ENCODE peak calls at places on chromosomes 16 and 17, in four cellular contexts. One of them, this sample, is unnamed.
A peak's percentile ranks its signal among the peaks of the same experiment; 100 is the strongest.

GRCh38 chr16:9047689-9048301 is 43.6 kb upstream of the HAPSTR1 start:
- DNase-seq in fibroblast of lung: peak; percentile 99
- DNase-seq in IMR-90: peak; percentile 99
- DNase-seq in heart left ventricle: peak; percentile 95
- DNase-seq in this sample: peak; percentile 92

GRCh38 chr17:48261297-48261880 is 153.8 kb downstream of the SNX11 start:
- DNase-seq in IMR-90: peak; percentile 11
- DNase-seq in heart left ventricle: peak; percentile 29
- DNase-seq in fibroblast of lung: no peak
- DNase-seq in this sample: no peak

GRCh38 chr16:67934306-67935095 is 2.1 kb downstream of the PSMB10 start:
- DNase-seq in IMR-90: no peak
- DNase-seq in fibroblast of lung: no peak
- DNase-seq in heart left ventricle: no peak
- DNase-seq in this sample: no peak

GRCh38 chr16:50261160-50261706 is 5.1 kb upstream of the ADCY7 start:
- DNase-seq in IMR-90: no peak
- DNase-seq in fibroblast of lung: no peak
- DNase-seq in heart left ventricle: peak; percentile 19
- DNase-seq in this sample: no peak

GRCh38 chr17:48843172-48843900 is 12.5 kb downstream of the CALCOCO2 start:
- DNase-seq in heart left ventricle: no peak
- DNase-seq in fibroblast of lung: peak; percentile 68
- DNase-seq in IMR-90: peak; percentile 60
- DNase-seq in this sample: no peak

GRCh38 chr16:70750893-70751467 is 50.0 kb downstream of the VAC14 start:
- DNase-seq in IMR-90: peak; percentile 99
- DNase-seq in heart left ventricle: peak; percentile 83
- DNase-seq in fibroblast of lung: peak; percentile 98
- DNase-seq in this sample: no peak

GRCh38 chr17:17355426-17355825 is 52.3 kb downstream of the NT5M start:
- DNase-seq in fibroblast of lung: no peak
- DNase-seq in heart left ventricle: no peak
- DNase-seq in IMR-90: no peak
- DNase-seq in this sample: no peak

GRCh38 chr16:53219795-53220194 is 165.0 kb downstream of the CHD9 start:
- DNase-seq in heart left ventricle: no peak
- DNase-seq in IMR-90: peak; percentile 69
- DNase-seq in fibroblast of lung: no peak
- DNase-seq in this sample: peak; percentile 27

GRCh38 chr17:50396261-50397110 is 837 bp downstream of the LRRC59 start:
- DNase-seq in heart left ventricle: peak; percentile 43
- DNase-seq in IMR-90: peak; percentile 56
- DNase-seq in fibroblast of lung: peak; percentile 70
- DNase-seq in this sample: peak; percentile 73

GRCh38 chr16:28027055-28027454 is 36.5 kb downstream of the GSG1L start:
- DNase-seq in heart left ventricle: no peak
- DNase-seq in IMR-90: no peak
- DNase-seq in fibroblast of lung: no peak
- DNase-seq in this sample: no peak

DNA sequence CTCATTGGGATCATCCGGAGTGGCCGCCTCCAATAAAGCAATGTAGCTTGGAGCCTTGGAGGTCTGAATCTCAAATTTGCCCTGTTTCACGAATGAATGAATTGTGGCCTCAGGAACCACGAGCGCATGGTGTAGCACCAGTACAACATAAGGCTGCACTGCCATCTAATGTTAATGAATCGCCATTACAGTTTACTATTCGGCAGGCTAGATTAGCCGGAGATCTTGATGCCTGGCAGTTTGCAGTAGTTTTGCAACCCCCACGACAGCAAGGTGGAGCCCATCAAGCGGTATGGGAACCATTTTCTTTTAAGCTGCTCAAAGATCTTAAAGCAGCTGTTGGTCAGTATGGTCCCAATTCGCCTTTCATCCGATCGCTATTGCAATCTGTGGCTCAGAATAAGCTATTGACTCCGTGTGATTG is 18.8 kb downstream of the ALOX15B start:
- DNase-seq in IMR-90: peak; percentile 75
- DNase-seq in heart left ventricle: no peak
- DNase-seq in fibroblast of lung: peak; percentile 67
- DNase-seq in this sample: peak; percentile 82
- H3K27ac ChIP-seq in IMR-90: no peak overlapping the region
- H3K27ac ChIP-seq in heart left ventricle: no peak overlapping the region
- H3K27ac ChIP-seq in fibroblast of lung: no peak overlapping the region
- H3K27ac ChIP-seq in this sample: no peak overlapping the region

GRCh38 chr17:38419508-38419981 is 8.7 kb upstream of the ARHGAP23 start:
- DNase-seq in IMR-90: no peak
- DNase-seq in fibroblast of lung: no peak
- DNase-seq in heart left ventricle: no peak
- DNase-seq in this sample: no peak

GRCh38 chr17:38417210-38417951 is 10.9 kb upstream of the ARHGAP23 start:
- DNase-seq in IMR-90: no peak
- DNase-seq in fibroblast of lung: no peak
- DNase-seq in heart left ventricle: no peak
- DNase-seq in this sample: no peak

GRCh38 chr17:38420518-38420917 is 7.7 kb upstream of the ARHGAP23 start:
- DNase-seq in heart left ventricle: no peak
- DNase-seq in IMR-90: no peak
- DNase-seq in fibroblast of lung: no peak
- DNase-seq in this sample: no peak

GRCh38 chr17:38418069-38418692 is 10.1 kb upstream of the ARHGAP23 start:
- DNase-seq in fibroblast of lung: no peak
- DNase-seq in IMR-90: no peak
- DNase-seq in heart left ventricle: no peak
- DNase-seq in this sample: no peak

DNA sequence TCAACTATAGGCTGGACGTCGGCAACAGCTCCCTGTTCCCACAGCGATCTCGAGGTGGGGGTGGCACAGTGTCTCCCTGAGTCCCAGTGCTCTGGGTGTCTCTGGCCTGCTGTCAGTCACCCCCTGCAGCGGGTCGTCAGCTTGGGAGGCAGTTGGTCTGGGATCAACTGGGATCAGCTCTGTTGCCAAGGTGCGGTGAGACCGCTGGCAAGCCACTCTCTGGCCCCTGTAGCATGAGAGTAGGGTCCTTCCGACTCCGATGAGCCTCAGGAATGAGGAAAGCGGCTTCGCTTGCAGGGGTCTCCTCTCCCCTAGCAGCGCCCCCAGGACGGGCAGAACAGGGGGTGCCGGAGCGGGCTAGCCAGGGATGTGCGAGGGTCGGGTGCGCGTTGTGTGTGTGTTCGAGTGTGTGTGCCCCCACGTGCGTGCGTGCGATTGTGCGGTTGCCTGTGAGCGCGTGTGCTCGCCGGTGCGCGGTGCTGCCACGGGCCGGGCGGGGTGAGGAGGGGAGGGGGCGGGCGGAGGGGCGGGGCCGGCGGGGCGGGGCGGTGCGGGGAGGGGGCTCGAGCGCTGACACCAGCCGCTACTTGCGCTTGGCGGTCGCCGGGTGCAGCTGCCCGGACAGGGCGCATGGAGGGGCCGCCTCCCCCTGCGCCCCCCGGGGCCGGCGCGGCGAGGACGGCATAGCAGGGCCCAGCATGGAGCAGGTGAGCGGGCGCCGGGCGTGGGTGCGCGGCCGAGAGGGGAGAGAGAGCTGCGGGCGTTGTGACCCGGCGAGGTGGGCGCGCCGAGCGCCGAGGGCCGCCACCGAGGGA is 9.4 kb upstream of the ARHGAP23 start:
- DNase-seq in fibroblast of lung: no peak
- DNase-seq in heart left ventricle: no peak
- DNase-seq in IMR-90: no peak
- DNase-seq in this sample: no peak
- H3K27ac ChIP-seq in fibroblast of lung: no peak overlapping the region
- H3K27ac ChIP-seq in heart left ventricle: no peak overlapping the region
- H3K27ac ChIP-seq in IMR-90: no peak overlapping the region
- H3K27ac ChIP-seq in this sample: no peak overlapping the region

GRCh38 chr16:19704321-19705130 is 13.5 kb downstream of the KNOP1 start:
- DNase-seq in IMR-90: peak; percentile 77
- DNase-seq in fibroblast of lung: peak; percentile 79
- DNase-seq in heart left ventricle: no peak
- DNase-seq in this sample: peak; percentile 52
- H3K27ac ChIP-seq in IMR-90: peak overlapping the region; percentile 70
- H3K27ac ChIP-seq in fibroblast of lung: peak overlapping the region; percentile 90
- H3K27ac ChIP-seq in heart left ventricle: no peak overlapping the region
- H3K27ac ChIP-seq in this sample: peak overlapping the region; percentile 39

GRCh38 chr17:5364696-5365095 is 54.8 kb downstream of the NUP88 start:
- DNase-seq in fibroblast of lung: no peak
- DNase-seq in heart left ventricle: no peak
- DNase-seq in IMR-90: no peak
- DNase-seq in this sample: no peak

GRCh38 chr17:5365831-5366230 is 53.6 kb downstream of the NUP88 start:
- DNase-seq in IMR-90: no peak
- DNase-seq in fibroblast of lung: no peak
- DNase-seq in heart left ventricle: no peak
- DNase-seq in this sample: peak; percentile 42

GRCh38 chr17:5361426-5361825 is 58.0 kb downstream of the NUP88 start:
- DNase-seq in fibroblast of lung: no peak
- DNase-seq in IMR-90: no peak
- DNase-seq in heart left ventricle: no peak
- DNase-seq in this sample: no peak

GRCh38 chr17:5362162-5362811 is 57.2 kb downstream of the NUP88 start:
- DNase-seq in IMR-90: no peak
- DNase-seq in heart left ventricle: no peak
- DNase-seq in fibroblast of lung: no peak
- DNase-seq in this sample: no peak

DNA sequence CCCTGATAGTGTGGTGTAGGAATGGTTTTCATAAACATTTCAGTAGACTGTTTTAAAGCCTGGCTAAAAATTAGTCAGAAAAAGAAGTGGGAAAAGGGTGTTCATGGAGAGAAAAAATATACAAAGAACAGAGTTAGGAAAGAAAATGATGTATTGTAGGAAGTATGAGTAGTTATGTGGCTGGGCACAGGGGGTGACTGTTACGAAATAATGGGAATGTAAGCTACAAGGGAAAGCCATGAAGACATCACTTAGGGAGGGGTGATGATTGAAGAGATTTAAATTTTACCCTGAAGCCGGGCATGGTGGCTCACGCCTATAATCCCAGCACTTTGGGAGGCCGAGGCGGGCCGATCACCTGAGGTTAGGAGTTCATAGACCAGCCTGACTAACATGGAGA is 55.3 kb downstream of the NUP88 start:
- DNase-seq in fibroblast of lung: peak; percentile 61
- DNase-seq in IMR-90: peak; percentile 83
- DNase-seq in heart left ventricle: no peak
- DNase-seq in this sample: peak; percentile 43
- H3K27ac ChIP-seq in fibroblast of lung: no peak overlapping the region
- H3K27ac ChIP-seq in IMR-90: no peak overlapping the region
- H3K27ac ChIP-seq in heart left ventricle: no peak overlapping the region
- H3K27ac ChIP-seq in this sample: peak overlapping the region; percentile 44

GRCh38 chr16:81850197-81850944 is 71.3 kb downstream of the PLCG2 start:
- DNase-seq in fibroblast of lung: no peak
- DNase-seq in heart left ventricle: no peak
- DNase-seq in IMR-90: no peak
- DNase-seq in this sample: no peak
- H3K27ac ChIP-seq in fibroblast of lung: no peak overlapping the region
- H3K27ac ChIP-seq in heart left ventricle: no peak overlapping the region
- H3K27ac ChIP-seq in IMR-90: no peak overlapping the region
- H3K27ac ChIP-seq in this sample: no peak overlapping the region

GRCh38 chr17:37743612-37743874 is 1.3 kb downstream of the HNF1B start:
- DNase-seq in fibroblast of lung: no peak
- DNase-seq in IMR-90: no peak
- DNase-seq in heart left ventricle: no peak
- DNase-seq in this sample: no peak
- H3K27ac ChIP-seq in fibroblast of lung: no peak overlapping the region
- H3K27ac ChIP-seq in IMR-90: no peak overlapping the region
- H3K27ac ChIP-seq in heart left ventricle: no peak overlapping the region
- H3K27ac ChIP-seq in this sample: no peak overlapping the region

GRCh38 chr16:23148513-23149266 is 562 bp downstream of the USP31 start:
- DNase-seq in fibroblast of lung: peak; percentile 35
- DNase-seq in heart left ventricle: peak; percentile 90
- DNase-seq in IMR-90: peak; percentile 22
- DNase-seq in this sample: peak; percentile 42

GRCh38 chr16:23147666-23148065 is 1.6 kb downstream of the USP31 start:
- DNase-seq in IMR-90: no peak
- DNase-seq in heart left ventricle: no peak
- DNase-seq in fibroblast of lung: no peak
- DNase-seq in this sample: no peak

GRCh38 chr16:23149267-23149992 is at the start of gene USP31:
- DNase-seq in fibroblast of lung: peak; percentile 96
- DNase-seq in heart left ventricle: peak; percentile 98
- DNase-seq in IMR-90: peak; percentile 93
- DNase-seq in this sample: peak; percentile 88

GRCh38 chr16:23146877-23147601 is 2.2 kb downstream of the USP31 start:
- DNase-seq in heart left ventricle: no peak
- DNase-seq in fibroblast of lung: no peak
- DNase-seq in IMR-90: no peak
- DNase-seq in this sample: no peak

DNA sequence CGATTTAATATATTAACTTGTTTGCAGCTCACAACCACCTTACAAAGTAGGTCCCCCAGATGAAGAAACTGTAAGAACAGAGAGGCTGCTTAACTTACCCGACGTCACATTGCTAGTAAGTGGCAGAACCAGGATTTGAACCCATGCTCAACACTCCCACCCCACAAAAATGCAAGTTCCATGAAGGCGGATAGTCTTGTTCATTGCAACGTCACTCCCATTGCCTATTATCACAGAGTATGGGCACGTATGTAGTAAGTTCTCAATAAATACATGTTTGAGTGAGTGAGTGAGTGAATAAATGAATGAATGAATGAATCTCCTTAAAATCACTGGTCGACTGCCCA is 1.1 kb downstream of the USP31 start:
- DNase-seq in heart left ventricle: no peak
- DNase-seq in fibroblast of lung: no peak
- DNase-seq in IMR-90: no peak
- DNase-seq in this sample: no peak
- H3K27ac ChIP-seq in heart left ventricle: peak overlapping the region; percentile 28
- H3K27ac ChIP-seq in fibroblast of lung: peak overlapping the region; percentile 43
- H3K27ac ChIP-seq in IMR-90: no peak overlapping the region
- H3K27ac ChIP-seq in this sample: peak overlapping the region; percentile 97

GRCh38 chr16:85614338-85615013 is 1.4 kb downstream of the GSE1 start:
- DNase-seq in fibroblast of lung: no peak
- DNase-seq in heart left ventricle: no peak
- DNase-seq in IMR-90: no peak
- DNase-seq in this sample: peak; percentile 21
- H3K27ac ChIP-seq in fibroblast of lung: no peak overlapping the region
- H3K27ac ChIP-seq in heart left ventricle: no peak overlapping the region
- H3K27ac ChIP-seq in IMR-90: no peak overlapping the region
- H3K27ac ChIP-seq in this sample: peak overlapping the region; percentile 98

DNA sequence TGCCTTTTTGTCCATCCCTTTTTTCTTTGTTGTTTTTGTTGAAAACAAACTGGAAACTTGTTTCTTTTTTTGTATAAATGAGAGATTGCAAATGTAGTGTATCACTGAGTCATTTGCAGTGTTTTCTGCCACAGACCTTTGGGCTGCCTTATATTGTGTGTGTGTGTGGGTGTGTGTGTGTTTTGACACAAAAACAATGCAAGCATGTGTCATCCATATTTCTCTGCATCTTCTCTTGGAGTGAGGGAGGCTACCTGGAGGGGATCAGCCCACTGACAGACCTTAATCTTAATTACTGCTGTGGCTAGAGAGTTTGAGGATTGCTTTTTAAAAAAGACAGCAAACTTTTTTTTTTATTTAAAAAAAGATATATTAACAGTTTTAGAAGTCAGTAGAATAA is 4.9 kb downstream of the SOX9 start:
- DNase-seq in heart left ventricle: no peak
- DNase-seq in fibroblast of lung: peak; percentile 77
- DNase-seq in IMR-90: peak; percentile 62
- DNase-seq in this sample: no peak
- H3K27ac ChIP-seq in heart left ventricle: no peak overlapping the region
- H3K27ac ChIP-seq in fibroblast of lung: no peak overlapping the region
- H3K27ac ChIP-seq in IMR-90: peak overlapping the region; percentile 42
- H3K27ac ChIP-seq in this sample: no peak overlapping the region

This sample was measured in RWPE1.